ENCODE peak calls at places on chromosomes 13 and 19, in seven cellular contexts. One of them, this sample, is unnamed.

GRCh38 chr13:34561033-34561432 is 381.0 kb upstream of the NBEA start:
- DNase-seq in amygdala: no peak
- DNase-seq in activated naive CD4-positive, alpha-beta T cell: no peak
- DNase-seq in activated CD4-positive, alpha-beta T cell treated with anti-CD3 and anti-CD28 coated beads, Interleukin-2, amount 50 U/mL, for 1 hour: no peak
- DNase-seq in SW480: no peak
- DNase-seq in GOT3: no peak
- DNase-seq in T-helper 9 cell: no peak
- DNase-seq in this sample: no peak

GRCh38 chr19:6862673-6863078 is 24.7 kb upstream of the ADGRE1 start:
- DNase-seq in GOT3: peak
- DNase-seq in SW480: peak
- DNase-seq in activated CD4-positive, alpha-beta T cell treated with anti-CD3 and anti-CD28 coated beads, Interleukin-2, amount 50 U/mL, for 1 hour: peak
- DNase-seq in amygdala: peak
- DNase-seq in T-helper 9 cell: peak
- DNase-seq in activated naive CD4-positive, alpha-beta T cell: peak
- DNase-seq in this sample: no peak

GRCh38 chr19:1810439-1811160 is 1.5 kb downstream of the ATP8B3 start:
- DNase-seq in amygdala: no peak
- DNase-seq in activated naive CD4-positive, alpha-beta T cell: no peak
- DNase-seq in T-helper 9 cell: no peak
- DNase-seq in GOT3: no peak
- DNase-seq in SW480: no peak
- DNase-seq in activated CD4-positive, alpha-beta T cell treated with anti-CD3 and anti-CD28 coated beads, Interleukin-2, amount 50 U/mL, for 1 hour: no peak
- DNase-seq in this sample: no peak

GRCh38 chr19:13103961-13104847 is 1.5 kb upstream of the LYL1 start:
- DNase-seq in SW480: no peak
- DNase-seq in activated CD4-positive, alpha-beta T cell treated with anti-CD3 and anti-CD28 coated beads, Interleukin-2, amount 50 U/mL, for 1 hour: peak
- DNase-seq in amygdala: peak
- DNase-seq in activated naive CD4-positive, alpha-beta T cell: peak
- DNase-seq in T-helper 9 cell: peak
- DNase-seq in GOT3: no peak
- DNase-seq in this sample: no peak

GRCh38 chr19:4951671-4952070 is 17.2 kb upstream of the KDM4B start:
- DNase-seq in activated CD4-positive, alpha-beta T cell treated with anti-CD3 and anti-CD28 coated beads, Interleukin-2, amount 50 U/mL, for 1 hour: no peak
- DNase-seq in T-helper 9 cell: no peak
- DNase-seq in activated naive CD4-positive, alpha-beta T cell: no peak
- DNase-seq in amygdala: no peak
- DNase-seq in SW480: no peak
- DNase-seq in GOT3: no peak
- DNase-seq in this sample: no peak

GRCh38 chr13:51047434-51048165 is 63.5 kb downstream of the C13orf42 start:
- DNase-seq in GOT3: no peak
- DNase-seq in activated CD4-positive, alpha-beta T cell treated with anti-CD3 and anti-CD28 coated beads, Interleukin-2, amount 50 U/mL, for 1 hour: no peak
- DNase-seq in SW480: peak
- DNase-seq in activated naive CD4-positive, alpha-beta T cell: no peak
- DNase-seq in T-helper 9 cell: no peak
- DNase-seq in amygdala: no peak
- DNase-seq in this sample: no peak

GRCh38 chr13:80171096-80171495 is 169.8 kb downstream of the SPRY2 start:
- DNase-seq in GOT3: no peak
- DNase-seq in amygdala: no peak
- DNase-seq in activated naive CD4-positive, alpha-beta T cell: no peak
- DNase-seq in SW480: no peak
- DNase-seq in activated CD4-positive, alpha-beta T cell treated with anti-CD3 and anti-CD28 coated beads, Interleukin-2, amount 50 U/mL, for 1 hour: no peak
- DNase-seq in T-helper 9 cell: no peak
- DNase-seq in this sample: no peak

GRCh38 chr13:42807866-42808265 is 26.5 kb downstream of the FAM216B start:
- DNase-seq in T-helper 9 cell: no peak
- DNase-seq in activated CD4-positive, alpha-beta T cell treated with anti-CD3 and anti-CD28 coated beads, Interleukin-2, amount 50 U/mL, for 1 hour: no peak
- DNase-seq in amygdala: no peak
- DNase-seq in GOT3: no peak
- DNase-seq in activated naive CD4-positive, alpha-beta T cell: no peak
- DNase-seq in SW480: no peak
- DNase-seq in this sample: no peak

GRCh38 chr19:56295531-56296455 is 18.8 kb downstream of the ZSCAN5A start:
- DNase-seq in GOT3: no peak
- DNase-seq in activated naive CD4-positive, alpha-beta T cell: no peak
- DNase-seq in amygdala: no peak
- DNase-seq in SW480: no peak
- DNase-seq in activated CD4-positive, alpha-beta T cell treated with anti-CD3 and anti-CD28 coated beads, Interleukin-2, amount 50 U/mL, for 1 hour: no peak
- DNase-seq in T-helper 9 cell: no peak
- DNase-seq in this sample: no peak

GRCh38 chr13:50513528-50513863 is 330.0 kb downstream of the DLEU7 start:
- DNase-seq in amygdala: no peak
- DNase-seq in GOT3: no peak
- DNase-seq in SW480: no peak
- DNase-seq in T-helper 9 cell: no peak
- DNase-seq in activated CD4-positive, alpha-beta T cell treated with anti-CD3 and anti-CD28 coated beads, Interleukin-2, amount 50 U/mL, for 1 hour: no peak
- DNase-seq in activated naive CD4-positive, alpha-beta T cell: no peak
- DNase-seq in this sample: no peak

GRCh38 chr13:22082030-22082429 is 411.2 kb downstream of the FGF9 start:
- DNase-seq in GOT3: no peak
- DNase-seq in T-helper 9 cell: no peak
- DNase-seq in activated CD4-positive, alpha-beta T cell treated with anti-CD3 and anti-CD28 coated beads, Interleukin-2, amount 50 U/mL, for 1 hour: no peak
- DNase-seq in activated naive CD4-positive, alpha-beta T cell: no peak
- DNase-seq in amygdala: no peak
- DNase-seq in SW480: no peak
- DNase-seq in this sample: no peak

GRCh38 chr13:59931621-59932020 is 232.1 kb downstream of the DIAPH3 start:
- DNase-seq in SW480: no peak
- DNase-seq in T-helper 9 cell: no peak
- DNase-seq in GOT3: no peak
- DNase-seq in amygdala: no peak
- DNase-seq in activated CD4-positive, alpha-beta T cell treated with anti-CD3 and anti-CD28 coated beads, Interleukin-2, amount 50 U/mL, for 1 hour: no peak
- DNase-seq in activated naive CD4-positive, alpha-beta T cell: no peak
- DNase-seq in this sample: no peak

GRCh38 chr13:93670858-93671257 is 444.3 kb downstream of the GPC6 start:
- DNase-seq in SW480: no peak
- DNase-seq in activated CD4-positive, alpha-beta T cell treated with anti-CD3 and anti-CD28 coated beads, Interleukin-2, amount 50 U/mL, for 1 hour: no peak
- DNase-seq in GOT3: no peak
- DNase-seq in amygdala: no peak
- DNase-seq in T-helper 9 cell: no peak
- DNase-seq in activated naive CD4-positive, alpha-beta T cell: no peak
- DNase-seq in this sample: no peak

GRCh38 chr19:31334849-31335624 is 14.2 kb downstream of the TSHZ3 start:
- DNase-seq in amygdala: no peak
- DNase-seq in activated naive CD4-positive, alpha-beta T cell: no peak
- DNase-seq in T-helper 9 cell: no peak
- DNase-seq in GOT3: no peak
- DNase-seq in SW480: no peak
- DNase-seq in activated CD4-positive, alpha-beta T cell treated with anti-CD3 and anti-CD28 coated beads, Interleukin-2, amount 50 U/mL, for 1 hour: no peak
- DNase-seq in this sample: no peak

GRCh38 chr19:45967246-45967645 is 6.4 kb downstream of the NOVA2 start:
- DNase-seq in activated naive CD4-positive, alpha-beta T cell: no peak
- DNase-seq in SW480: no peak
- DNase-seq in activated CD4-positive, alpha-beta T cell treated with anti-CD3 and anti-CD28 coated beads, Interleukin-2, amount 50 U/mL, for 1 hour: no peak
- DNase-seq in T-helper 9 cell: no peak
- DNase-seq in amygdala: no peak
- DNase-seq in GOT3: no peak
- DNase-seq in this sample: no peak

GRCh38 chr19:41421973-41422372 is 5.2 kb downstream of the B3GNT8 start:
- DNase-seq in activated CD4-positive, alpha-beta T cell treated with anti-CD3 and anti-CD28 coated beads, Interleukin-2, amount 50 U/mL, for 1 hour: no peak
- DNase-seq in GOT3: no peak
- DNase-seq in activated naive CD4-positive, alpha-beta T cell: no peak
- DNase-seq in SW480: no peak
- DNase-seq in amygdala: no peak
- DNase-seq in T-helper 9 cell: no peak
- DNase-seq in this sample: no peak

GRCh38 chr13:44278164-44278563 is 95.5 kb upstream of the SERP2 start:
- DNase-seq in T-helper 9 cell: no peak
- DNase-seq in SW480: no peak
- DNase-seq in amygdala: no peak
- DNase-seq in GOT3: no peak
- DNase-seq in activated CD4-positive, alpha-beta T cell treated with anti-CD3 and anti-CD28 coated beads, Interleukin-2, amount 50 U/mL, for 1 hour: no peak
- DNase-seq in activated naive CD4-positive, alpha-beta T cell: no peak
- DNase-seq in this sample: no peak

GRCh38 chr19:43612374-43612773 is 486 bp downstream of the SRRM5 start:
- DNase-seq in GOT3: no peak
- DNase-seq in amygdala: no peak
- DNase-seq in activated CD4-positive, alpha-beta T cell treated with anti-CD3 and anti-CD28 coated beads, Interleukin-2, amount 50 U/mL, for 1 hour: no peak
- DNase-seq in T-helper 9 cell: no peak
- DNase-seq in SW480: no peak
- DNase-seq in activated naive CD4-positive, alpha-beta T cell: no peak
- DNase-seq in this sample: no peak

GRCh38 chr13:107427531-107427930 is 787.8 kb downstream of the LIG4 start:
- DNase-seq in activated naive CD4-positive, alpha-beta T cell: no peak
- DNase-seq in activated CD4-positive, alpha-beta T cell treated with anti-CD3 and anti-CD28 coated beads, Interleukin-2, amount 50 U/mL, for 1 hour: no peak
- DNase-seq in GOT3: no peak
- DNase-seq in T-helper 9 cell: no peak
- DNase-seq in amygdala: no peak
- DNase-seq in SW480: no peak
- DNase-seq in this sample: no peak

GRCh38 chr13:29956771-29957170 is 106.4 kb upstream of the UBL3 start:
- DNase-seq in activated naive CD4-positive, alpha-beta T cell: no peak
- DNase-seq in SW480: no peak
- DNase-seq in activated CD4-positive, alpha-beta T cell treated with anti-CD3 and anti-CD28 coated beads, Interleukin-2, amount 50 U/mL, for 1 hour: no peak
- DNase-seq in amygdala: no peak
- DNase-seq in T-helper 9 cell: no peak
- DNase-seq in GOT3: no peak
- DNase-seq in this sample: no peak

This sample was measured in cortex of kidney.